ENCODE peak calls at places on chromosomes 6 and 20, in six cellular contexts. L, R, D, E, F and G are unnamed samples. For H3K27me3, the result is how much of the 10 kb centered on the place peaks cover.

GRCh38 chr6:29733057-29733456 is 9.8 kb downstream of the HLA-F start:
- DNase-seq in F (no peak), E (no peak), D (no peak), R (no peak), L (no peak), G (no peak)

GRCh38 chr6:35503534-35503933 is 6.7 kb upstream of the TEAD3 start:
- DNase-seq in L (no peak), R (no peak), E (no peak), D (no peak), F (no peak), G (no peak)

GRCh38 chr20:45337367-45338120 is 10.7 kb downstream of the SDC4 start:
- DNase-seq in L (peak), F (peak), D (peak), R (no peak), E (no peak), G (peak)

GRCh38 chr6:10403385-10404106 is 11.3 kb downstream of the TFAP2A start:
- DNase-seq in L (no peak), E (no peak), F (no peak), R (no peak), D (no peak), G (no peak)

GRCh38 chr6:166253277-166254229 is 54.6 kb downstream of the PRR18 start:
- DNase-seq in E (peak), F (no peak), L (no peak), D (no peak), R (no peak), G (no peak)

GRCh38 chr6:157281570-157281969 is 41.7 kb downstream of the TMEM242 start:
- DNase-seq in L (peak), D (no peak), R (no peak), F (no peak), E (no peak), G (peak)

GRCh38 chr6:148972481-148972880 is 225.7 kb downstream of the UST start:
- DNase-seq in R (peak), E (peak), F (no peak), L (peak), D (peak), G (peak)

GRCh38 chr6:6738922-6739717 is 150.6 kb downstream of the LY86 start:
- DNase-seq in R (no peak), D (no peak), L (no peak), F (no peak), E (no peak), G (no peak)

GRCh38 chr6:2890981-2891767 is 11.9 kb downstream of the SERPINB9 start:
- DNase-seq in L (no peak), F (no peak), R (no peak), E (no peak), D (no peak), G (no peak)

GRCh38 chr6:99233219-99233618 is 116.3 kb downstream of the FAXC start:
- DNase-seq in F (no peak), D (no peak), L (no peak), R (no peak), E (no peak), G (no peak)

GRCh38 chr20:19995220-19995863 is 21.8 kb upstream of the NAA20 start:
- DNase-seq in L (no peak), E (no peak), R (no peak), D (no peak), F (no peak), G (peak)

GRCh38 chr6:21587182-21587924 is 6.2 kb upstream of the SOX4 start:
- DNase-seq in D (peak), R (no peak), L (peak), F (no peak), E (no peak), G (peak)

GRCh38 chr6:32852844-32853540 is 512 bp downstream of the TAP1 start:
- DNase-seq in D (peak), E (peak), F (no peak), L (peak), R (peak), G (peak)

GRCh38 chr20:21360686-21361085 is 36.6 kb downstream of the NKX2-4 start:
- DNase-seq in D (no peak), E (no peak), F (no peak), R (no peak), L (no peak), G (no peak)

GRCh38 chr6:105911106-105911629 is 175.0 kb upstream of the PRDM1 start:
- DNase-seq in R (no peak), E (no peak), D (no peak), L (peak), F (no peak), G (no peak)

GRCh38 chr6:121890307-121890910 is 455.0 kb downstream of the GJA1 start:
- DNase-seq in E (no peak), R (no peak), L (no peak), F (no peak), D (no peak), G (no peak)

GRCh38 chr6:113428702-113429101 is 428.4 kb upstream of the MARCKS start:
- DNase-seq in R (no peak), E (no peak), F (no peak), D (no peak), L (no peak), G (no peak)

GRCh38 chr6:166056637-166057036 is 111.0 kb downstream of the TBXT start:
- DNase-seq in D (no peak), F (no peak), R (no peak), L (no peak), E (no peak), G (no peak)

GRCh38 chr20:63174309-63175030 is 41.5 kb downstream of the YTHDF1 start:
- DNase-seq in R (no peak), F (no peak), D (no peak), L (no peak), E (no peak), G (no peak)
- H3K27me3 ChIP-seq in R (half or more), F (half or more), D (under half), L (half or more), E (under half), G (under half)

GRCh38 chr20:43006651-43007375 is 182.9 kb downstream of the PTPRT start:
- DNase-seq in R (no peak), L (no peak), D (no peak), E (no peak), F (no peak), G (no peak)
- H3K27me3 ChIP-seq in R (under half), L (under half), D (under half), E (under half), F (under half), G (under half)

GRCh38 chr20:52592567-52592966 is 379.6 kb upstream of the TSHZ2 start:
- DNase-seq in R (no peak), D (no peak), L (no peak), F (no peak), E (no peak), G (no peak)
- H3K27me3 ChIP-seq in R (under half), D (under half), L (under half), F (under half), E (under half), G (under half)

GRCh38 chr20:56347628-56348305 is 11.0 kb upstream of the FAM210B start:
- DNase-seq in L (no peak), R (no peak), D (no peak), E (no peak), F (no peak), G (no peak)
- H3K27me3 ChIP-seq in L (under half), R (under half), D (under half), E (under half), F (under half), G (under half)

GRCh38 chr6:87875781-87876180 is 171.9 kb upstream of the SPACA1 start:
- DNase-seq in L (no peak), F (no peak), D (no peak), R (no peak), E (no peak), G (no peak)
- H3K27me3 ChIP-seq in L (under half), F (under half), D (under half), R (under half), E (under half), G (under half)

GRCh38 chr20:61594198-61594597 is 342.1 kb downstream of the CDH4 start:
- DNase-seq in R (no peak), E (no peak), L (no peak), F (no peak), D (no peak), G (no peak)

GRCh38 chr20:61598586-61598985 is 346.5 kb downstream of the CDH4 start:
- DNase-seq in R (no peak), E (no peak), L (no peak), F (no peak), D (no peak), G (no peak)

GRCh38 chr20:61599061-61599930 is 347.2 kb downstream of the CDH4 start:
- DNase-seq in F (no peak), R (no peak), D (no peak), E (no peak), L (no peak), G (no peak)

GRCh38 chr20:61597996-61598395 is 345.9 kb downstream of the CDH4 start:
- DNase-seq in R (no peak), F (no peak), E (no peak), L (no peak), D (no peak), G (no peak)

GRCh38 chr20:61595216-61595615 is 343.2 kb downstream of the CDH4 start:
- DNase-seq in F (no peak), R (no peak), L (no peak), E (no peak), D (no peak), G (no peak)
- H3K27me3 ChIP-seq in F (under half), R (under half), L (under half), E (under half), D (under half), G (under half)

DNA sequence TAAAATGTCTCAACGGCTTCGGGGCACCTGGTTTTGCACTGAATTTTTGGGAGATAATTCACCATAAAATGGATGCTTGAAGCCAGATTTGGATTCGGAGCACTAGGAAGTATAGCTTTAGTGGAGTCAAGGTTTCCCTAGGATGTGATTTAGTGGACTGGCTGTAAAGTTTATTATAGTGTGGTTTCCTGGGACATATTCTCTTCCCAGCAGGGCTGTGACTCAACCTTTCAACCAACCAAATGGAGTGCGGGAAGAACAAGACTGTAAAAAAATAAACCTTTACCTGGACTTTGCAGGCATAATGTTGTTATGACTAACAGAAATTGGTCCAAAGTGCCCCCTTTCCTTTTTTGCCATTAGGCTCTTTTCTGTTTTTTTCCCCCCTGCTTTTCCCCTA is 327.4 kb upstream of the MAN1A1 start:
- DNase-seq in R (no peak), F (no peak), E (no peak), L (no peak), D (no peak), G (no peak)
- H3K27me3 ChIP-seq in R (under half), F (under half), E (under half), L (under half), D (under half), G (under half)

GRCh38 chr20:35939264-35939663 is 15.0 kb downstream of the SCAND1 start:
- DNase-seq in D (no peak), F (no peak), R (no peak), E (no peak), L (no peak), G (no peak)
- H3K27me3 ChIP-seq in D (under half), F (under half), R (under half), E (under half), L (under half), G (under half)

DNA sequence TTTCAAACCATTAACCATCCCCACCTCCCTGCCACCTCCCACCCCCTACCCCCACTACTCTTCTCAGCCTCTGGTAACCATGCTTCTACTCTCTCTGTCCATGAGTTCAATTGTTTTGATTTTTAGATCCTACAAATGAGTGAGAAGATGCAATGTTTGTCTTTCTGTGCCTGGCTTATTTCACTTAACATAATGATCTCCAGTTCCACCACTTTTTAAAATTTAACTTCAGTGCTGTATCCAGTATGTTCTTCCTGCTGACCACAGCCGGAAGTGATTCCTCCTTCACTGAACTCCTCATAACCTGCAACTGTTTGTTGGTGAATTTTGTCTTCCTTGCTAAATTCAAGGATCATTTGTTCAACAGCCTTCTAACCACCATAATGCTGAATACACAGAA is 3.9 kb downstream of the MAP7 start:
- DNase-seq in E (no peak), D (no peak), R (no peak), L (no peak), F (no peak), G (no peak)
- H3K27me3 ChIP-seq in E (under half), D (under half), R (under half), L (under half), F (under half), G (under half)